ENCODE peak calls at places on chromosomes 16 and 17, in six cellular contexts. K, Z, V, H, J and O are unnamed samples.

GRCh38 chr17:41307647-41308046 is 1.5 kb downstream of the KRTAP16-1 start:
- DNase-seq in K (no peak), H (no peak), Z (no peak), V (no peak), J (no peak), O (no peak)

GRCh38 chr17:49708515-49709161 is 874 bp upstream of the SLC35B1 start:
- DNase-seq in V (peak; percentile 28), H (peak; percentile 28), J (peak; percentile 49), Z (peak; percentile 61), K (no peak), O (no peak)

GRCh38 chr16:14455577-14455976 is 174.5 kb downstream of the PARN start:
- DNase-seq in Z (peak; percentile 38), V (peak; percentile 73), H (no peak), J (no peak), K (no peak), O (no peak)

GRCh38 chr17:7132511-7133094 is 18.0 kb upstream of the ASGR2 start:
- DNase-seq in K (no peak), H (peak; percentile 22), J (no peak), V (no peak), Z (peak; percentile 96), O (peak; percentile 91)

GRCh38 chr16:88012360-88012759 is 61.1 kb downstream of the BANP start:
- DNase-seq in J (no peak), K (no peak), V (no peak), Z (no peak), H (no peak), O (peak; percentile 18)

GRCh38 chr16:56620311-56620897 is 5.2 kb upstream of the MT1E start:
- DNase-seq in V (no peak), Z (no peak), H (no peak), K (no peak), J (no peak), O (no peak)

GRCh38 chr17:63685021-63685420 is 14.9 kb downstream of the LIMD2 start:
- DNase-seq in H (peak; percentile 54), K (no peak), J (no peak), Z (no peak), V (no peak), O (no peak)

GRCh38 chr17:79732246-79732645 is 1.5 kb downstream of the ENPP7 start:
- DNase-seq in J (no peak), K (no peak), H (no peak), Z (no peak), V (no peak), O (no peak)

GRCh38 chr17:4204676-4205075 is 59.1 kb downstream of the ANKFY1 start:
- DNase-seq in J (peak; percentile 91), Z (no peak), K (peak; percentile 92), H (peak; percentile 92), V (no peak), O (no peak)

GRCh38 chr17:3802461-3803307 is 1.7 kb upstream of the ITGAE start:
- DNase-seq in Z (no peak), K (no peak), J (peak; percentile 80), V (peak; percentile 79), H (peak; percentile 80), O (peak; percentile 76)

GRCh38 chr16:51989637-51990230 is 557.2 kb downstream of the TOX3 start:
- DNase-seq in V (no peak), K (no peak), Z (no peak), H (no peak), J (no peak), O (no peak)

GRCh38 chr16:1771072-1771863 is at the start of gene NME3:
- DNase-seq in H (peak; percentile 71), Z (peak; percentile 71), V (peak; percentile 58), J (peak; percentile 59), K (peak; percentile 86), O (peak; percentile 70)

GRCh38 chr17:58691701-58692238 is at the start of gene TEX14:
- DNase-seq in K (no peak), H (no peak), Z (peak; percentile 31), V (no peak), J (peak; percentile 14), O (no peak)

GRCh38 chr17:32873114-32873513 is 3.8 kb downstream of the MYO1D start:
- DNase-seq in K (no peak), Z (no peak), H (no peak), V (peak; percentile 36), J (no peak), O (no peak)

GRCh38 chr17:40722146-40722720 is 18.7 kb upstream of the KRT24 start:
- DNase-seq in K (no peak), V (peak; percentile 60), J (no peak), H (no peak), Z (no peak), O (no peak)

GRCh38 chr17:59406278-59406677 is 74.8 kb downstream of the YPEL2 start:
- DNase-seq in J (no peak), Z (no peak), K (no peak), V (no peak), H (no peak), O (no peak)

GRCh38 chr17:60901806-60902205 is 224.2 kb downstream of the BCAS3 start:
- DNase-seq in Z (no peak), J (no peak), H (peak; percentile 65), V (peak; percentile 97), K (no peak), O (no peak)

GRCh38 chr17:58364270-58364942 is 12.4 kb upstream of the SUPT4H1 start:
- DNase-seq in H (peak; percentile 24), Z (no peak), K (no peak), V (no peak), J (no peak), O (no peak)

GRCh38 chr17:76597156-76598003 is 11.7 kb upstream of the ST6GALNAC2 start:
- DNase-seq in K (no peak), H (no peak), Z (no peak), J (no peak), V (peak; percentile 42), O (peak; percentile 75)

GRCh38 chr16:29644973-29645698 is 17.9 kb upstream of the SPN start:
- DNase-seq in K (no peak), Z (no peak), V (no peak), H (no peak), J (no peak), O (no peak)

GRCh38 chr16:29646947-29647346 is 16.1 kb upstream of the SPN start:
- DNase-seq in K (no peak), Z (no peak), H (no peak), V (no peak), J (no peak), O (no peak)

GRCh38 chr16:29645699-29646187 is 17.3 kb upstream of the SPN start:
- DNase-seq in H (peak; percentile 37), Z (peak; percentile 65), V (no peak), K (no peak), J (no peak), O (peak; percentile 65)

GRCh38 chr16:29644338-29644857 is 18.6 kb upstream of the SPN start:
- DNase-seq in Z (no peak), H (no peak), J (no peak), V (no peak), K (no peak), O (no peak)

DNA sequence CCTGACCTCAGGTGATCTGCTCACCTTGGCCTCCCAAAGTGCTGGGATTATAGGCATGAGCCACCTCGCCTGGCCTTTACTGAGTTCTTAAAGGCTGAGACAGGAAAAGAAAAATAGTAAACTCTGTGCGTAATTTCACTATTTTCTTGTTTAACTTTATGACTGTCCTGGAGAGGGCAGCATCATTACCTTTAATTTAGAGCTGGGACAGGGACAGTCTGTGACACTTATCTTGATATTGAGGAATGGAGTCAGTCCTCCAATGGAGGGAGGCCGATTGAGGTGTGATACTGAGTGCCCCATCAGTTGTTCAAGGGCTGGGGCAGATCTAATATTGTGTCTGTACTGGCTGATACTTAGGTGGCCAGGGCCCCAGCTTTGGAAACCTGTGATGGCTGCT is 21.5 kb upstream of the SPN start:
- DNase-seq in H (no peak), K (no peak), Z (no peak), J (no peak), V (no peak), O (no peak)
- TF ChIP-seq CTCF in H (no peak), K (no peak), Z (peak; percentile 60), J (no peak), V (peak; percentile 23), O (peak; percentile 42)

GRCh38 chr16:68084504-68085258 is 489 bp upstream of the NFATC3 start:
- DNase-seq in Z (peak; percentile 98), V (no peak), K (peak; percentile 95), H (peak; percentile 71), J (peak; percentile 86), O (peak; percentile 83)

GRCh38 chr16:68083861-68084503 is 1.2 kb upstream of the NFATC3 start:
- DNase-seq in Z (peak; percentile 64), V (no peak), K (no peak), J (no peak), H (peak; percentile 58), O (no peak)

GRCh38 chr16:68086336-68086821 is 1.2 kb downstream of the NFATC3 start:
- DNase-seq in Z (peak; percentile 59), H (no peak), K (no peak), V (peak; percentile 35), J (no peak), O (no peak)

GRCh38 chr16:68086860-68087268 is 1.7 kb downstream of the NFATC3 start:
- DNase-seq in K (no peak), Z (no peak), H (no peak), V (peak; percentile 12), J (no peak), O (no peak)

GRCh38 chr16:68085259-68086071 is at the start of gene NFATC3:
- DNase-seq in V (peak; percentile 92), Z (peak; percentile 35), K (peak; percentile 99), J (peak; percentile 99), H (peak; percentile 98), O (peak; percentile 99)
- TF ChIP-seq CTCF in V (no peak), Z (no peak), K (no peak), J (no peak), H (no peak), O (no peak)

GRCh38 chr16:35557731-35558130 is 2098.3 kb downstream of the TP53TG3F start:
- DNase-seq in J (no peak), V (no peak), Z (no peak), H (no peak), K (no peak), O (no peak)

GRCh38 chr16:35560637-35560984 is 2101.2 kb downstream of the TP53TG3F start:
- DNase-seq in J (no peak), K (no peak), V (no peak), H (no peak), Z (no peak), O (no peak)

GRCh38 chr16:35561346-35561745 is 2101.9 kb downstream of the TP53TG3F start:
- DNase-seq in V (no peak), Z (no peak), H (no peak), K (no peak), J (no peak), O (no peak)

GRCh38 chr16:35562471-35562870 is 2103.1 kb downstream of the TP53TG3F start:
- DNase-seq in J (no peak), H (no peak), Z (no peak), K (no peak), V (no peak), O (no peak)

GRCh38 chr16:35559911-35560636 is 2100.7 kb downstream of the TP53TG3F start:
- DNase-seq in H (no peak), Z (no peak), V (peak; percentile 28), J (no peak), K (no peak), O (no peak)
- TF ChIP-seq CTCF in H (no peak), Z (no peak), V (no peak), J (no peak), K (no peak), O (no peak)

DNA sequence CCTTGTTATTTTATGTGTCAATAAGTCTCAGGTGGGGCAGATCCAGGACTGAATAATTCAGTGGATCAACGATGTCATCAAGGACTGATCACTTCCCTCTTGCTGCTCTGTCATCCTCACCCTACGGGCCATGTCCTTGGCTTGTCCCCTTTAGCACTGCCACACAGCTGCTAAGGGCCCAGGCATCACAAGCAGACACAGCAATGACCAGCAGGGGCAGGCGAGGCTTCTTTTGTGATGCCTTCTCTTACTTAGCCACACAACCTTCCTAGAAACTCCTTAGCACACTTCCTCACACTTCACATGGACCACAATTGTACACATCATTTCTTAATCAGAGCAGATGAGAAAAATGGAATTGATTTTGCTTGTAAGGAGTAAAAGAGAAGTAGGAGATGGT is 356.3 kb upstream of the SOX9 start:
- DNase-seq in Z (peak; percentile 76), J (no peak), H (peak; percentile 3), K (no peak), V (peak; percentile 53), O (no peak)
- TF ChIP-seq CTCF in Z (peak; percentile 80), J (no peak), H (peak; percentile 32), K (no peak), V (peak; percentile 71), O (no peak)